ENCODE peak calls at places on chromosomes 5 and 9, in ten cellular contexts. E, O, D, P, S, A, K, T, X and N are unnamed samples.

GRCh38 chr5:132385321-132386105 is 16.0 kb downstream of the SLC22A5 start:
- DNase-seq in S (peak; percentile 56), D (peak; percentile 12), P (peak; percentile 49), K (no peak), X (peak; percentile 45), A (peak; percentile 83), O (peak; percentile 15), E (no peak), T (no peak), N (peak; percentile 82)

GRCh38 chr9:86096382-86096781 is 3.0 kb downstream of the GOLM1 start:
- DNase-seq in A (no peak), E (no peak), K (no peak), S (no peak), D (no peak), O (no peak), X (no peak), T (no peak), P (no peak), N (no peak)

GRCh38 chr5:145991044-145991575 is 54.7 kb downstream of the SH3RF2 start:
- DNase-seq in S (peak; percentile 50), D (no peak), A (no peak), P (no peak), T (peak; percentile 67), X (no peak), O (no peak), K (no peak), E (no peak), N (peak; percentile 13)

GRCh38 chr9:6006968-6007769 is 8.3 kb downstream of the RANBP6 start:
- DNase-seq in D (peak; percentile 94), P (peak; percentile 72), X (peak; percentile 55), E (peak; percentile 95), K (peak; percentile 93), O (peak; percentile 93), T (peak; percentile 39), S (no peak), A (peak; percentile 66), N (peak; percentile 82)

GRCh38 chr5:179732918-179733763 is 519 bp downstream of the MAML1 start:
- DNase-seq in X (peak; percentile 34), T (no peak), K (peak; percentile 48), E (peak; percentile 73), P (no peak), D (peak; percentile 16), A (peak; percentile 14), S (no peak), O (peak; percentile 21), N (peak; percentile 52)

GRCh38 chr5:10653033-10653432 is 89.2 kb downstream of the ANKRD33B start:
- DNase-seq in S (no peak), T (peak; percentile 76), D (no peak), E (peak; percentile 84), A (peak; percentile 54), P (peak; percentile 14), K (peak; percentile 57), X (no peak), O (no peak), N (peak; percentile 76)

GRCh38 chr5:114101153-114101552 is 260.7 kb upstream of the KCNN2 start:
- DNase-seq in S (peak; percentile 40), K (no peak), O (no peak), T (peak; percentile 19), A (no peak), D (no peak), X (no peak), E (no peak), P (peak; percentile 52), N (no peak)

GRCh38 chr5:40080191-40080590 is 599.5 kb upstream of the PTGER4 start:
- DNase-seq in D (no peak), S (no peak), K (no peak), T (no peak), E (no peak), A (no peak), P (no peak), X (no peak), O (no peak), N (no peak)

GRCh38 chr5:69217154-69217731 is 17.4 kb upstream of the CDK7 start:
- DNase-seq in P (no peak), E (no peak), O (peak; percentile 80), A (peak; percentile 99), T (no peak), S (no peak), X (peak; percentile 76), K (no peak), D (no peak), N (no peak)

GRCh38 chr5:167460449-167461020 is 830.9 kb upstream of the WWC1 start:
- DNase-seq in K (no peak), S (no peak), T (no peak), O (no peak), X (no peak), E (no peak), A (no peak), D (no peak), P (no peak), N (no peak)

GRCh38 chr5:114407783-114408182 is 45.9 kb downstream of the KCNN2 start:
- DNase-seq in D (no peak), X (no peak), T (no peak), E (no peak), O (no peak), P (no peak), K (no peak), A (no peak), S (no peak), N (no peak)

GRCh38 chr5:181189962-181190710 is 14.9 kb downstream of the TRIM7 start:
- DNase-seq in O (no peak), P (no peak), K (no peak), D (no peak), S (no peak), A (no peak), E (peak; percentile 71), T (no peak), X (no peak), N (no peak)

GRCh38 chr9:131254107-131254491 is 22.2 kb downstream of the FAM78A start:
- DNase-seq in O (no peak), P (no peak), K (no peak), D (no peak), T (no peak), A (no peak), X (no peak), S (no peak), E (peak; percentile 81), N (peak; percentile 90)

GRCh38 chr5:32170303-32171170 is 3.6 kb downstream of the GOLPH3 start:
- DNase-seq in X (no peak), A (peak; percentile 57), O (no peak), E (no peak), T (peak; percentile 75), P (peak; percentile 93), D (no peak), S (peak; percentile 71), K (no peak), N (no peak)

GRCh38 chr9:108569624-108570023 is 286.2 kb downstream of the ACTL7B start:
- DNase-seq in S (peak; percentile 64), O (no peak), A (peak; percentile 73), D (no peak), P (peak; percentile 29), K (no peak), T (peak; percentile 8), E (no peak), X (no peak), N (peak; percentile 67)

GRCh38 chr9:130217838-130218237 is 45.6 kb downstream of the NCS1 start:
- DNase-seq in D (no peak), O (no peak), X (no peak), S (no peak), E (peak; percentile 19), T (no peak), P (no peak), K (no peak), A (no peak), N (no peak)

GRCh38 chr9:22052376-22052945 is 43.4 kb upstream of the CDKN2B start:
- DNase-seq in X (no peak), A (peak; percentile 57), K (no peak), P (peak; percentile 80), T (peak; percentile 99), O (no peak), D (peak; percentile 17), E (no peak), S (peak; percentile 93), N (peak; percentile 89)

GRCh38 chr5:159414021-159414420 is 83.7 kb upstream of the IL12B start:
- DNase-seq in O (no peak), T (no peak), K (no peak), E (no peak), X (no peak), S (no peak), A (no peak), P (no peak), D (no peak), N (no peak)

GRCh38 chr5:128228506-128228905 is 144.9 kb downstream of the SLC12A2 start:
- DNase-seq in T (peak; percentile 75), E (no peak), O (no peak), X (no peak), S (no peak), P (peak; percentile 30), D (no peak), K (no peak), A (peak; percentile 8), N (peak; percentile 68)

GRCh38 chr5:145718956-145719355 is 116.2 kb downstream of the PRELID2 start:
- DNase-seq in A (peak; percentile 29), D (no peak), T (peak; percentile 23), S (peak; percentile 35), P (peak; percentile 4), K (no peak), X (peak; percentile 10), E (no peak), O (no peak), N (peak; percentile 37)

GRCh38 chr9:89093201-89093600 is 85.4 kb downstream of the SHC3 start:
- DNase-seq in A (no peak), D (no peak), K (no peak), O (no peak), T (no peak), P (no peak), E (no peak), S (no peak), X (no peak), N (no peak)

GRCh38 chr5:128109766-128110165 is 26.2 kb downstream of the SLC12A2 start:
- DNase-seq in E (no peak), A (no peak), O (no peak), D (no peak), X (no peak), T (no peak), S (no peak), P (no peak), K (no peak), N (no peak)

GRCh38 chr9:136671646-136672430 is 9.1 kb downstream of the EGFL7 start:
- DNase-seq in D (no peak), K (no peak), P (no peak), T (no peak), X (peak; percentile 93), A (peak; percentile 64), S (no peak), O (peak; percentile 21), E (no peak), N (peak; percentile 23)

GRCh38 chr5:180784497-180785097 is 18.0 kb downstream of the MGAT1 start:
- DNase-seq in D (peak; percentile 56), A (peak; percentile 89), T (peak; percentile 67), S (peak; percentile 82), K (peak; percentile 85), E (peak; percentile 84), P (peak; percentile 86), X (no peak), O (no peak), N (peak; percentile 87)

GRCh38 chr5:140875085-140876065 is at the start of gene PCDHA12:
- DNase-seq in O (no peak), P (no peak), A (no peak), E (no peak), D (no peak), S (no peak), X (no peak), K (no peak), T (no peak), N (no peak)